ENCODE peak calls at places on chromosome 9, in seven cellular contexts. O is ACHN, Y is activated T-helper 1 cell treated with Interleukin-2 at 50 U/mL for 16 hours, J is NCI-H2029 treated with DMSO at 0.1 percent for 48 hours, S is pons, Q is sigmoid colon, T is osteocyte. L is an unnamed sample.

GRCh38 chr9:131140550-131140949 is 15.2 kb downstream of the NUP214 start:
- DNase-seq in O (no peak), Y (no peak), J (no peak), S (no peak), Q (no peak), T (no peak), L (no peak)

GRCh38 chr9:86406366-86406765 is 52.2 kb upstream of the TUT7 start:
- DNase-seq in O (no peak), Y (no peak), J (no peak), S (no peak), Q (no peak), T (no peak), L (no peak)

GRCh38 chr9:34929506-34930102 is 28.5 kb upstream of the PHF24 start:
- DNase-seq in O (peak; percentile 8), Y (no peak), J (no peak), S (peak; percentile 8), Q (no peak), T (peak; percentile 27), L (no peak)

GRCh38 chr9:87280421-87280820 is 217.2 kb upstream of the DAPK1 start:
- DNase-seq in O (no peak), Y (no peak), J (no peak), S (no peak), Q (no peak), T (no peak), L (no peak)

GRCh38 chr9:136302527-136302926 is 1.4 kb downstream of the CCDC187 start:
- DNase-seq in O (no peak), Y (no peak), J (no peak), S (no peak), Q (no peak), T (no peak), L (no peak)

GRCh38 chr9:2985343-2985742 is 141.4 kb upstream of the PUM3 start:
- DNase-seq in O (no peak), Y (no peak), J (no peak), S (no peak), Q (no peak), T (no peak), L (no peak)

GRCh38 chr9:91211919-91212318 is 149.8 kb downstream of the AUH start:
- DNase-seq in O (no peak), Y (no peak), J (peak; percentile 3), S (no peak), Q (no peak), T (no peak), L (no peak)

GRCh38 chr9:36603006-36603405 is 30.3 kb downstream of the MELK start:
- DNase-seq in O (no peak), Y (no peak), J (no peak), S (no peak), Q (no peak), T (no peak), L (no peak)

GRCh38 chr9:89601306-89601705 is 3.5 kb upstream of the GADD45G start:
- DNase-seq in O (no peak), Y (no peak), J (no peak), S (no peak), Q (peak; percentile 7), T (no peak), L (no peak)

GRCh38 chr9:35945341-35946018 is 12.5 kb downstream of the OR2S2 start:
- DNase-seq in O (peak; percentile 91), Y (peak; percentile 41), J (peak; percentile 83), S (peak; percentile 74), Q (peak; percentile 91), T (peak; percentile 92), L (peak; percentile 80)

GRCh38 chr9:137313326-137313920 is 11.4 kb upstream of the NRARP start:
- DNase-seq in O (no peak), Y (no peak), J (no peak), S (no peak), Q (peak; percentile 36), T (no peak), L (no peak)